ENCODE peak calls at places on chromosomes 12 and 14, in seven cellular contexts. D, L, Z, O, W, B and H are unnamed samples.

GRCh38 chr12:55515696-55516095 is 23.5 kb downstream of the OR6C68 start:
- DNase-seq in L (no peak), Z (no peak), B (peak; percentile 1), D (no peak), W (no peak), O (no peak), H (no peak)

GRCh38 chr14:88831285-88831684 is 6.8 kb downstream of the TTC8 start:
- DNase-seq in W (no peak), L (no peak), D (peak; percentile 28), O (no peak), Z (no peak), B (no peak), H (no peak)

GRCh38 chr12:48350249-48351021 is at the start of gene ZNF641:
- DNase-seq in B (peak; percentile 85), D (peak; percentile 82), O (peak; percentile 77), W (peak; percentile 2), Z (peak; percentile 68), L (peak; percentile 88), H (peak; percentile 75)

GRCh38 chr12:109464642-109465351 is 12.3 kb downstream of the KCTD10 start:
- DNase-seq in O (no peak), L (no peak), B (no peak), W (no peak), D (no peak), Z (no peak), H (no peak)

GRCh38 chr12:49964849-49965624 is 3.4 kb downstream of the AQP5 start:
- DNase-seq in Z (no peak), W (no peak), L (no peak), O (no peak), B (no peak), D (no peak), H (no peak)

GRCh38 chr12:93978553-93978952 is 169.8 kb upstream of the PLXNC1 start:
- DNase-seq in B (no peak), O (peak; percentile 71), W (no peak), L (no peak), Z (no peak), D (no peak), H (no peak)

GRCh38 chr12:21813125-21813524 is 38.6 kb upstream of the KCNJ8 start:
- DNase-seq in Z (no peak), L (no peak), B (no peak), O (no peak), D (no peak), W (no peak), H (no peak)

GRCh38 chr12:1422604-1423315 is 171.6 kb downstream of the FBXL14 start:
- DNase-seq in B (peak; percentile 86), W (no peak), O (no peak), L (no peak), Z (no peak), D (no peak), H (no peak)

GRCh38 chr12:52540531-52540930 is 12.4 kb downstream of the KRT71 start:
- DNase-seq in Z (no peak), D (no peak), W (no peak), B (no peak), O (no peak), L (no peak), H (no peak)

GRCh38 chr14:99354166-99354875 is 82.3 kb upstream of the BCL11B start:
- DNase-seq in D (no peak), W (no peak), B (no peak), L (no peak), Z (no peak), O (no peak), H (no peak)

GRCh38 chr14:56099081-56099797 is 19.0 kb upstream of the PELI2 start:
- DNase-seq in D (no peak), W (no peak), Z (no peak), B (no peak), L (no peak), O (no peak), H (no peak)

GRCh38 chr14:61533513-61534255 is 161.6 kb upstream of the HIF1A start:
- DNase-seq in B (no peak), Z (no peak), L (no peak), W (no peak), D (no peak), O (no peak), H (no peak)

GRCh38 chr12:69851976-69852375 is 26.9 kb downstream of the MYRFL start:
- DNase-seq in D (no peak), L (no peak), O (no peak), B (no peak), Z (no peak), W (no peak), H (no peak)

GRCh38 chr12:115118177-115118724 is 434.3 kb upstream of the TBX3 start:
- DNase-seq in D (no peak), B (no peak), O (no peak), Z (no peak), W (no peak), L (no peak), H (no peak)

GRCh38 chr12:42482086-42482819 is 107.3 kb downstream of the PRICKLE1 start:
- DNase-seq in W (no peak), B (no peak), Z (no peak), O (peak; percentile 70), L (peak; percentile 62), D (peak; percentile 77), H (no peak)

GRCh38 chr12:113910751-113911272 is 55.3 kb downstream of the RBM19 start:
- DNase-seq in Z (no peak), O (no peak), D (no peak), W (no peak), B (no peak), L (no peak), H (no peak)

GRCh38 chr12:132827763-132828703 is 636 bp downstream of the GOLGA3 start:
- DNase-seq in Z (no peak), B (peak; percentile 63), L (peak; percentile 33), O (no peak), W (peak; percentile 30), D (peak; percentile 50), H (no peak)

GRCh38 chr12:111645433-111645832 is 40.3 kb downstream of the BRAP start:
- DNase-seq in W (no peak), D (no peak), O (no peak), Z (no peak), B (no peak), L (no peak), H (no peak)

GRCh38 chr14:31770271-31770670 is 209.1 kb downstream of the NUBPL start:
- DNase-seq in W (no peak), O (peak; percentile 66), D (no peak), Z (no peak), L (no peak), B (no peak), H (no peak)

GRCh38 chr14:68815288-68816182 is 22.7 kb upstream of the ZFP36L1 start:
- DNase-seq in L (no peak), B (peak; percentile 70), D (no peak), O (peak; percentile 71), Z (no peak), W (no peak), H (no peak)

GRCh38 chr12:105622220-105622619 is 291.7 kb downstream of the C12orf75 start:
- DNase-seq in B (no peak), Z (no peak), D (no peak), W (no peak), O (no peak), L (no peak), H (no peak)

GRCh38 chr12:131035268-131035681 is 81.6 kb downstream of the ADGRD1 start:
- DNase-seq in W (no peak), O (no peak), Z (no peak), L (no peak), B (peak; percentile 76), D (peak; percentile 37), H (no peak)

GRCh38 chr12:57193706-57194245 is 22.8 kb upstream of the NXPH4 start:
- DNase-seq in Z (no peak), B (no peak), D (no peak), O (no peak), W (no peak), L (no peak), H (no peak)

GRCh38 chr12:10307630-10308029 is at the start of gene KLRD1:
- DNase-seq in O (no peak), B (no peak), W (no peak), L (no peak), D (no peak), Z (no peak), H (no peak)

GRCh38 chr12:26434299-26434915 is 239.0 kb downstream of the SSPN start:
- DNase-seq in Z (no peak), O (no peak), D (no peak), B (peak; percentile 67), W (peak; percentile 32), L (no peak), H (no peak)

GRCh38 chr14:57352771-57353170 is 37.6 kb upstream of the NAA30 start:
- DNase-seq in Z (no peak), B (no peak), D (no peak), W (no peak), O (no peak), L (no peak), H (no peak)

DNA sequence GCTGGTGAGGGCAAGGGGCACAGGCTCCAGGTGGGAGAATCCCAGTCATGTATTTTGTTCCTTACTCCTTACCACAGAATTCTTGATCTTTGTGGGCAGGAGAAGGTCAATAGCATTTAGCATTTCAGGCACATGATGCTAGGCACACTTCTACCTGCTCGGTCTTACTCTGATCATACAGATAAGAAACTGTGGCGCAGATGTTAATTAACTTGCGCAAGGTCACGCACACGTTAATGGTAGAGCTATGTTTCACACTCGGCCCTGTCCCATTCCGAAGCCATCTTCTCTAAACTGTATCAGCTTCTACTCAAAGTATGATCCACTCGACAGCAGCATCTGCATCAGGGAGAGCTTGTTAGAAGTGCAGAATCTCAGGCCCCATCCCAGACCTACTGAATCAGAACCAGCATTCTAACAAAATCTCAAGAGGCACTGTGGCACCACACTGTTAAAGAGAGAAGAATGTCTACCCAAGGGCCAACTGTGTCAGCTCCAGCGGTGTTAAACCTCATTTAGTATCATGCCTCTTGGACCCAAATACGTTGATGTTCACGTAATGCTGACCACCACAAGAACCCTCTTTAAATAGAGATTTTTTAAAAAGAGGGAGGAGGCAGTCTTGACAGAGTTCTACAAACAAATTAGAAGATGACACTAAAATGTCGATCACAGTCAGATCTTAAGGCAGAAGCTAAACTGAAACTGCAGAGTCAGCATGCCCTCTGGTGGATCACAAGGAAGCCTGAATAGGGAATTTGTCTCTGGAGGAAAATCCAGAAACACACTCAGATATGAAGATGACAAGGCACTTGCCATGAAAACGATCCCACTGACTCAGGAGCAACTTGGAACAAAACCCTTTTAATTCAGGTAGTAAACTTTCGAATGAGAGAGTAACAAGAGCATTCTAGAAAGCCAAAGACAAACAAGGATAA is 7.3 kb downstream of the STXBP6 start:
- DNase-seq in W (no peak), L (peak; percentile 24), Z (no peak), O (no peak), B (no peak), D (peak; percentile 31), H (no peak)
- TF ChIP-seq CTCF in W (peak; percentile 59), L (peak; percentile 8), Z (no peak), O (no peak), B (no peak), D (peak; percentile 47), H (no peak)

GRCh38 chr12:98653866-98654493 is 8.9 kb downstream of the APAF1 start:
- DNase-seq in B (peak; percentile 54), Z (no peak), O (no peak), W (peak; percentile 34), L (no peak), D (no peak), H (no peak)
- TF ChIP-seq CTCF in B (peak; percentile 38), Z (peak; percentile 76), O (no peak), W (peak; percentile 72), L (peak; percentile 35), D (peak; percentile 8), H (peak; percentile 68)

GRCh38 chr12:14716848-14717444 is 20.5 kb upstream of the GUCY2C start:
- DNase-seq in W (no peak), Z (peak; percentile 28), O (no peak), L (peak; percentile 20), B (peak; percentile 80), D (peak; percentile 13), H (no peak)
- TF ChIP-seq CTCF in W (peak; percentile 63), Z (peak; percentile 64), O (peak; percentile 10), L (peak; percentile 31), B (peak; percentile 60), D (peak; percentile 35), H (peak; percentile 52)

GRCh38 chr14:106665814-106666213 is 1139.4 kb downstream of the TMEM121 start:
- DNase-seq in W (no peak), D (no peak), Z (no peak), B (no peak), L (no peak), O (no peak), H (no peak)
- TF ChIP-seq CTCF in W (no peak), D (no peak), Z (peak; percentile 47), B (no peak), L (no peak), O (no peak), H (peak; percentile 28)